ENCODE peak calls at places on chromosomes 5 and 9, in eight cellular contexts. G, I, Z, V, R, M, K and B are unnamed samples. For H3K36me3, the result is how much of the 10 kb centered on the place peaks cover.

GRCh38 chr5:153480401-153480800 is 10.1 kb upstream of the GRIA1 start:
- DNase-seq in Z (no peak), K (no peak), G (no peak), V (peak), R (no peak), I (no peak), M (peak), B (no peak)

GRCh38 chr5:147098233-147098790 is 136.5 kb upstream of the STK32A start:
- DNase-seq in Z (no peak), V (peak), G (no peak), R (no peak), K (peak), M (peak), I (no peak), B (no peak)

GRCh38 chr5:172723508-172723907 is 47.5 kb downstream of the DUSP1 start:
- DNase-seq in K (no peak), Z (no peak), G (peak), R (no peak), I (no peak), M (no peak), V (no peak), B (no peak)

GRCh38 chr5:75062925-75063531 is 10.7 kb upstream of the GCNT4 start:
- DNase-seq in M (no peak), V (no peak), K (no peak), Z (no peak), G (no peak), R (no peak), I (no peak), B (no peak)

GRCh38 chr5:96778409-96778808 is 29.3 kb downstream of the ERAP1 start:
- DNase-seq in V (no peak), G (no peak), R (no peak), I (no peak), M (no peak), Z (no peak), K (no peak), B (no peak)

GRCh38 chr5:10564838-10565784 is 1.2 kb downstream of the ANKRD33B start:
- DNase-seq in K (peak), I (peak), R (peak), M (no peak), G (peak), V (no peak), Z (no peak), B (no peak)

GRCh38 chr5:558871-559503 is 34.7 kb upstream of the SLC9A3 start:
- DNase-seq in V (no peak), M (no peak), R (no peak), I (no peak), K (no peak), Z (no peak), G (no peak), B (no peak)

GRCh38 chr9:81601639-81602623 is 87.4 kb downstream of the TLE1 start:
- DNase-seq in Z (no peak), K (no peak), V (peak), M (no peak), R (no peak), I (no peak), G (no peak), B (no peak)

GRCh38 chr9:69089491-69089890 is 53.9 kb downstream of the FXN start:
- DNase-seq in Z (no peak), I (no peak), R (no peak), V (no peak), M (no peak), G (no peak), K (no peak), B (no peak)

GRCh38 chr5:93246093-93246855 is 334.7 kb downstream of the NR2F1-AS1 start:
- DNase-seq in I (no peak), V (no peak), M (no peak), G (no peak), K (no peak), Z (no peak), R (no peak), B (peak)

GRCh38 chr9:81182421-81182820 is 506.9 kb downstream of the TLE1 start:
- DNase-seq in K (no peak), I (no peak), V (peak), G (no peak), R (no peak), Z (no peak), M (peak), B (no peak)

GRCh38 chr9:128149001-128149701 is at the start of gene LCN2:
- DNase-seq in R (peak), I (peak), G (peak), Z (no peak), M (no peak), K (no peak), V (peak), B (no peak)

GRCh38 chr5:132293066-132293991 is 865 bp upstream of the SLC22A4 start:
- DNase-seq in Z (peak), K (peak), G (peak), M (peak), V (peak), R (peak), I (peak), B (peak)

GRCh38 chr9:126667190-126668055 is 53.7 kb downstream of the LMX1B start:
- DNase-seq in K (no peak), G (no peak), M (no peak), V (no peak), R (no peak), I (no peak), Z (no peak), B (no peak)

GRCh38 chr9:81814404-81814793 is 113.8 kb upstream of the SPATA31D4 start:
- DNase-seq in Z (no peak), K (no peak), V (no peak), I (no peak), G (no peak), M (no peak), R (no peak), B (no peak)

GRCh38 chr5:142783601-142784291 is 13.6 kb downstream of the ARHGAP26 start:
- DNase-seq in Z (no peak), K (no peak), I (peak), R (no peak), M (no peak), G (peak), V (peak), B (no peak)

GRCh38 chr5:1429501-1429900 is 15.7 kb downstream of the SLC6A3 start:
- DNase-seq in V (no peak), G (no peak), M (no peak), I (peak), K (no peak), R (peak), Z (no peak), B (no peak)

GRCh38 chr5:95712347-95712958 is 18.7 kb upstream of the RHOBTB3 start:
- DNase-seq in M (peak), Z (no peak), R (no peak), V (peak), K (no peak), G (no peak), I (no peak), B (no peak)

GRCh38 chr9:83992901-83993300 is 12.3 kb downstream of the RMI1 start:
- DNase-seq in G (no peak), M (no peak), K (no peak), V (no peak), R (no peak), I (no peak), Z (no peak), B (no peak)

GRCh38 chr9:83999141-83999918 is 18.7 kb downstream of the RMI1 start:
- DNase-seq in R (no peak), M (no peak), K (no peak), V (no peak), I (no peak), G (no peak), Z (no peak), B (no peak)

GRCh38 chr9:83992407-83992806 is 11.8 kb downstream of the RMI1 start:
- DNase-seq in K (no peak), V (no peak), R (no peak), Z (no peak), I (no peak), M (no peak), G (no peak), B (no peak)

GRCh38 chr9:84000186-84000585 is 19.6 kb downstream of the RMI1 start:
- DNase-seq in R (no peak), M (no peak), G (no peak), K (no peak), I (no peak), V (no peak), Z (no peak), B (no peak)

GRCh38 chr9:83996126-83996525 is 15.5 kb downstream of the RMI1 start:
- DNase-seq in V (no peak), G (no peak), I (no peak), Z (no peak), M (no peak), R (no peak), K (no peak), B (no peak)
- H3K36me3 ChIP-seq in V (under half), G (under half), I (under half), Z (under half), M (under half), R (under half), K (under half), B (under half)

GRCh38 chr5:138565100-138565821 is 9.9 kb downstream of the HSPA9 start:
- DNase-seq in V (no peak), K (peak), I (no peak), G (no peak), M (no peak), R (no peak), Z (peak), B (no peak)
- H3K36me3 ChIP-seq in V (half or more), K (half or more), I (half or more), G (half or more), M (half or more), R (half or more), Z (half or more), B (under half)

DNA sequence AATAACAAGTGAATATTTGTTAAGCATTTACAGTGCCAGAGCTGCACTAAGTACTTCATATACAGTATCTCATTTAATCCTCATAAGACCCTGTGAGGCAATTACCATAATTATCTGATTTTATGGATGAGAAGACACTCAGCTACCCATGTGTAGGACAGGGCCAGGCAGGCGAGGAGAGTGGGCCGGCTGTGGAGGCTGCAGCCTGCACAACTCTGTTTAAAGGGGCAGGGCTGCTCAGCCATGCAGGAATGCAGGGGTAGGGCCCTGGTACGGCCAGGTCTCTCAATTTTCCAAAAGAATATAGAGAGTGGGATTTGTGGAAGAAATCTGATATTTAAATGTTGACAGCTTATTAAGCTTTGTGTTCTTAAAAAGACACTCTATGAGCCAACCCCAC is 142.2 kb upstream of the PANK3 start:
- DNase-seq in Z (no peak), K (no peak), M (no peak), R (no peak), V (no peak), G (no peak), I (no peak), B (no peak)
- H3K36me3 ChIP-seq in Z (under half), K (under half), M (under half), R (under half), V (under half), G (under half), I (under half), B (under half)

GRCh38 chr5:40770764-40771163 is 15.0 kb upstream of the TTC33 start:
- DNase-seq in V (no peak), K (no peak), I (no peak), M (no peak), R (no peak), G (no peak), Z (no peak), B (no peak)
- H3K36me3 ChIP-seq in V (under half), K (under half), I (half or more), M (under half), R (half or more), G (half or more), Z (under half), B (under half)

GRCh38 chr9:93656426-93657222 is 80.2 kb downstream of the PHF2 start:
- DNase-seq in I (peak), M (no peak), R (peak), V (no peak), Z (no peak), G (peak), K (no peak), B (no peak)
- H3K36me3 ChIP-seq in I (half or more), M (under half), R (half or more), V (under half), Z (under half), G (half or more), K (under half), B (under half)